ENCODE peak calls at places on chromosome 10, in six cellular contexts. T is heart left ventricle; O is neuronal stem cell; Y is CD8-positive, alpha-beta memory T cell; E is right lobe of liver; J is heart right ventricle. P is an unnamed sample. For H3K4me1, the result is how much of the 10 kb centered on the place peaks cover.

GRCh38 chr10:114658175-114658574 is at the start of gene ABLIM1:
- DNase-seq in T (no peak), O (no peak), Y (no peak), E (no peak), J (no peak), P (no peak)

GRCh38 chr10:132061030-132061429 is 4.7 kb upstream of the JAKMIP3 start:
- DNase-seq in T (peak), O (no peak), Y (no peak), E (no peak), J (no peak), P (no peak)

GRCh38 chr10:127563718-127564553 is 14.8 kb downstream of the NPS start:
- DNase-seq in T (no peak), O (no peak), Y (no peak), E (no peak), J (no peak), P (no peak)

GRCh38 chr10:77524300-77524711 is 113.3 kb downstream of the KCNMA1 start:
- DNase-seq in T (no peak), O (no peak), Y (no peak), E (no peak), J (no peak), P (no peak)

GRCh38 chr10:6009159-6009558 is 31.8 kb upstream of the IL15RA start:
- DNase-seq in T (no peak), O (no peak), Y (no peak), E (no peak), J (no peak), P (no peak)

GRCh38 chr10:52818019-52818418 is 45.4 kb upstream of the MBL2 start:
- DNase-seq in T (no peak), O (peak), Y (no peak), E (no peak), J (no peak), P (peak)

GRCh38 chr10:128086003-128086863 is 40.0 kb downstream of the MKI67 start:
- DNase-seq in T (no peak), O (no peak), Y (no peak), E (no peak), J (no peak), P (no peak)

GRCh38 chr10:123906884-123907652 is 15.5 kb upstream of the CPXM2 start:
- DNase-seq in T (no peak), O (no peak), Y (no peak), E (no peak), J (no peak), P (no peak)

GRCh38 chr10:71597821-71598498 is 121.6 kb downstream of the C10orf105 start:
- DNase-seq in T (no peak), O (no peak), Y (no peak), E (peak), J (peak), P (no peak)

GRCh38 chr10:87612107-87612506 is 47.6 kb upstream of the PAPSS2 start:
- DNase-seq in T (no peak), O (no peak), Y (no peak), E (no peak), J (no peak), P (no peak)

GRCh38 chr10:3740157-3740871 is 44.7 kb downstream of the KLF6 start:
- DNase-seq in T (no peak), O (no peak), Y (no peak), E (no peak), J (no peak), P (no peak)

GRCh38 chr10:3464760-3465405 is 292.3 kb upstream of the PITRM1 start:
- DNase-seq in T (no peak), O (no peak), Y (no peak), E (no peak), J (no peak), P (no peak)

GRCh38 chr10:107971411-107971810 is 806.9 kb upstream of the SORCS1 start:
- DNase-seq in T (no peak), O (no peak), Y (no peak), E (no peak), J (no peak), P (no peak)

DNA sequence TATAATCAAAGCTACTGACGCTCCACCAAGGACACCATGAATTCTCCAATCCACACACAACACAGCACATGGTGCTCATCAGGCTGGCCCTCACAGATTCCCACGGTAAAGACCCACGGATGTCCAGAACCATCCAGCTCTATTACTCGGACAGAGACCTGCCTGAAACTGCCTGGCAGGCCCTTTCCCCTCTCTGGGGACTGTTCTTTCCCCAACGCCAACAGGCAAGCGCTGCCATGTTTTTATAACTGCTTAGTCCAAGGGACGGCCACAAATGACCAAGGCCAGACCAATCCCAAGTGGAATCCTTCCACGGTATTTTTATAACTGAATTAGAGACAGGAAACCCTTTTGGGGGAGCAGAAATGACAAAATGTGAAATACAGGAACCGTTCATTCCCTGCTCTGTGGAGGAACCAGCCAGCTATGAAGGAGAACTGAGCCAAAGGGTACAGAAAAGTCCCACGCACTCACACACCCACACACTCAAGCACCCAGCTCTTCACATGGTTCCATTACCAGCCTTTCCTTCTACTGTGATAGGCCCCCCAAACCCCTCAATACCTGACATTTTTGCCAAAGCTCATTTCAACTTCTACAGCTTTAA is 4.1 kb downstream of the PIP4K2A start:
- DNase-seq in T (no peak), O (no peak), Y (no peak), E (no peak), J (no peak), P (no peak)
- H3K4me3 ChIP-seq in T (no peak), O (no peak), Y (peak), E (no peak), J (no peak), P (no peak)

GRCh38 chr10:13813540-13813939 is 226.8 kb downstream of the PRPF18 start:
- DNase-seq in T (no peak), O (no peak), Y (no peak), E (no peak), J (no peak), P (no peak)

GRCh38 chr10:13820119-13820518 is 233.4 kb downstream of the PRPF18 start:
- DNase-seq in T (no peak), O (no peak), Y (no peak), E (no peak), J (no peak), P (no peak)

GRCh38 chr10:13816195-13816926 is 229.6 kb downstream of the PRPF18 start:
- DNase-seq in T (peak), O (no peak), Y (no peak), E (peak), J (peak), P (no peak)

GRCh38 chr10:13812804-13813203 is 226.0 kb downstream of the PRPF18 start:
- DNase-seq in T (no peak), O (no peak), Y (no peak), E (no peak), J (no peak), P (no peak)

GRCh38 chr10:13815766-13816165 is 229.0 kb downstream of the PRPF18 start:
- DNase-seq in T (no peak), O (no peak), Y (no peak), E (no peak), J (no peak), P (no peak)
- H3K4me1 ChIP-seq in T (under half), O (under half), Y (under half), E (under half), J (under half), P (under half)

DNA sequence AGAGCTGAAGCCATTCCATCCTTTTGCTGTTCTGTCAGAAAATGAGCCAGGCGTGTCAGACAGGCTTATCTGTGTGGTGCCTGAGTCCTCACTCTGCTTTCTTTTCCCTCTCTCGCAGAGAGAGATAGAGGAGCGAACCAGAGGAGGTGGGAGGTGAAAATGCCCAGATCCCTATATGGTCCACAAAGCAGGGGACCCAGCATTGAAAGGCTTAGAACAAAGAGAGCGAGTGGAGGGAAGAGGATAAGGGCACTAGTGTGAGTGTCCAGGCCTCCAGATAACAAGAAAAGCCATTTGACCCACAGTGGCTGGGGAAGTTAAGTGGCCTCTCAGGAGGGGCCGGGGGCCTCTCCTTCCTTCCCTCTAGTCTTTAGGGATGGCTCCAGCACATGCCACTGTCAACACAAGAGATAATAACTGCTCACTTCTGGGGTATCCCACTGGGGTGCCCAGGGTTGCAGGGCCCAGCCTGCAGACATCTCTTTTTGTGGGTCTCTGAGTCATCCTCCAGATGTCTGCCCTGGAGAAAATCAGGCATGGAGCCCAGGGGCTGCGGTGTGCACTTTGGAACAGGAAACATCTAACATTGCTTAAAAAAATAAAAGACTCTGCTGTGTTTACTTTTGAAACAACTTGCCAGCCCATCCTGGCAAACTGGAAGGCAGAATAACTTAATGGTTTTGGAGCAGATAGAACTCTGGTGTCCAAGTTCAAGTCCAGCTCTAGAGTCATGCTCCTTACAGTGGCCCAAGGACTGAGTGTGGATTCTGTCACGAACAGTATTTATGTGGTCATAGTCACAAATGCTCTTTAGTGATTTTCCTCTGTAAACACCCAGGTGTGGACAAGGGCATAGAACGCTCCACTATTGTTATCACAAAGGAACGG is 189.5 kb downstream of the CXCL12 start:
- DNase-seq in T (peak), O (no peak), Y (no peak), E (peak), J (peak), P (no peak)
- H3K4me3 ChIP-seq in T (no peak), O (no peak), Y (no peak), E (no peak), J (no peak), P (no peak)

DNA sequence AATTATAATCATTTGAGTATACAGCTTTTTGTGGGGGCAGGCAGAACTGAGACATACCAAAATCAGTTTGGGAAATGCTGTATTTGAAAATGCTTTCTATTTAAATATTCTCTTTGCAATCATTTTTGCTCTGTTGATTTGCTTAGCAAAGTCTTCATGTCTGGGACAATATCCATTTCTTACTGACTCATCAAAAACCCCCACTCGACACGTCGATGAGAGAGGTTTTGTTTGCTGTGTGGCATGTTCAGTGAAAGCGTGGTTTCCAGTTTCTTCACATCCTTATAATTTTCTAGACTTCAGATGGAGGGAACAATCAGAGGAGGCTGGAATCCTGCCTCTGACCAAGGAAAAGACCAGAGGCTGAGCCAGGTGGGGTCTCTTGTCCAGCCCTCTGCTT is 28.9 kb downstream of the HTRA1 start:
- DNase-seq in T (no peak), O (no peak), Y (no peak), E (no peak), J (no peak), P (no peak)
- H3K4me1 ChIP-seq in T (half or more), O (under half), Y (under half), E (under half), J (under half), P (under half)

GRCh38 chr10:100715101-100715444 is 30.3 kb upstream of the PAX2 start:
- DNase-seq in T (no peak), O (no peak), Y (no peak), E (no peak), J (no peak), P (no peak)

GRCh38 chr10:100715445-100716385 is 29.7 kb upstream of the PAX2 start:
- DNase-seq in T (no peak), O (no peak), Y (no peak), E (no peak), J (no peak), P (no peak)

GRCh38 chr10:100714566-100714950 is 30.8 kb upstream of the PAX2 start:
- DNase-seq in T (no peak), O (no peak), Y (no peak), E (no peak), J (no peak), P (no peak)

GRCh38 chr10:100713049-100713858 is 32.1 kb upstream of the PAX2 start:
- DNase-seq in T (no peak), O (no peak), Y (no peak), E (no peak), J (no peak), P (no peak)

DNA sequence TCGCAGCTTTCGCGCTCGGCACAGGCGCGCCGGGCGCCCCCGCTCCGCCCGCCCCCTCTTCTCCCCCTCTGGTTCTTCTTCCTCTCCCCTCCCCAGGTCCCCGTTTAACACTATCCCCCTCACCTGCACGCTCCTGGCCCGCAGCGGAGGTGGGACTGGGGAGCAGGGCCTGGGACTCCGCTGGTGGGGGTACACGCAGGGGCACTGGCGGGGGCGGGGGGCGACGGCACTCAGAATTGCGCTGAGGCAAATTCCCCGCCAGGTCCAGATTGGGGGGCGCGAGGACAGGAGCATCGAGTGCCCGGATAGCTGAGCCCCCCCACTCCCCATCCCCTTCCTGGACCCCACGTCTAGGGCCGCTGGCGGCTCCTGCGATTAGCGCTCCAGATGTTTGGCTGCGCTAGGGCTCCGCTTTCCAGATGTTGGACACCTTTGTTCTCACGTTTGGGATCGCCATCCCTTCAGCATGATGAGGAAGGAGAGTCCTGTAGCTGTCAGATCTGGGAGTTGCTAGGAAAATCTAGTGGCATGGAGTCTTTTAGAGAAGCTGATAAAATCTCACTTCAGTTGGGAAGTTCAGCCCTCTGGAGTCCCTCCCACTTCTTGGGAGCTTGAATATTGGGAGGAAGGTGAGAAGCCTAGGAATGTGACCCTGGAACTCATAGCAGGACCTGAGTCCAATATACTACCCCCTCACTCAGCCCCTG is 31.4 kb upstream of the PAX2 start:
- DNase-seq in T (no peak), O (no peak), Y (no peak), E (no peak), J (no peak), P (no peak)
- H3K4me3 ChIP-seq in T (no peak), O (no peak), Y (no peak), E (no peak), J (peak), P (no peak)

GRCh38 chr10:12702215-12702614 is 299.3 kb downstream of the CCDC3 start:
- DNase-seq in T (no peak), O (no peak), Y (no peak), E (no peak), J (no peak), P (no peak)
- H3K4me1 ChIP-seq in T (under half), O (under half), Y (under half), E (under half), J (under half), P (under half)

GRCh38 chr10:75408512-75408881 is 6.9 kb upstream of the ZNF503 start:
- DNase-seq in T (no peak), O (no peak), Y (no peak), E (no peak), J (peak), P (no peak)
- H3K4me3 ChIP-seq in T (peak), O (peak), Y (no peak), E (peak), J (peak), P (peak)

GRCh38 chr10:110860576-110861241 is 11.0 kb upstream of the PDCD4 start:
- DNase-seq in T (no peak), O (no peak), Y (peak), E (no peak), J (no peak), P (no peak)

GRCh38 chr10:110859206-110859946 is 12.4 kb upstream of the PDCD4 start:
- DNase-seq in T (no peak), O (no peak), Y (no peak), E (no peak), J (no peak), P (no peak)

GRCh38 chr10:110857265-110858158 is 14.2 kb upstream of the PDCD4 start:
- DNase-seq in T (no peak), O (no peak), Y (no peak), E (no peak), J (no peak), P (no peak)

GRCh38 chr10:110859947-110860376 is 11.8 kb upstream of the PDCD4 start:
- DNase-seq in T (no peak), O (no peak), Y (no peak), E (no peak), J (no peak), P (no peak)

DNA sequence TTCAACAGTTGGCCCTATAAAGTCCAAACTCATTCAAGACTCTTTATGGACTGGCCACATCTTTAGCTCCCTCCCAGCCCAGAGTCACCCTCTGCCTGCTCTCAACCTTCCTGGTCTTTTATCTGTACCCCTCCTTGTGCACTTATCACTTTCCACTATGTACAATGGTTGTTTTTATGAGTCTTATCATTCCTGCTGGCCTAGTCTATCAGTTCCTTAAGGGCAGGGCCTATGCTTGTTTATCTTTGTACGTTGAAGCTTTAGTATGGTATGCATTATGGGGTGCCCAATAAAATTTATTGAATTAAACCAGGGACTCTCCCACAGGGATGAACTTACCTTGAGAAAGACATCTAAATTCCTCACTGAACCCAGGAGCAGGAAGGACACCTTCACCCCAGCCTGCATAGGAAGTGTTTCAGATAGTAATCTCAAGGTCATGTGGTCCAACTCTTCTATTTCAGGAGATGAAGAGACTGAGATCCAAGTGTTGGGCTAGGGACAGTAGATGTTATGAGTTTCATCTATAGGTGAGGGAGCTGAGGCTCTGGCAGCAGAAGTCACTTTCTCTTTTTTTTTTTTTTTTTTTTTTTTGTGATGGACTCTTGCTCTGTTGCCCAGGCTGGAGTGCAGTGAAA is 13.3 kb upstream of the PDCD4 start:
- DNase-seq in T (no peak), O (no peak), Y (no peak), E (no peak), J (no peak), P (no peak)
- H3K4me1 ChIP-seq in T (under half), O (under half), Y (half or more), E (under half), J (under half), P (under half)

DNA sequence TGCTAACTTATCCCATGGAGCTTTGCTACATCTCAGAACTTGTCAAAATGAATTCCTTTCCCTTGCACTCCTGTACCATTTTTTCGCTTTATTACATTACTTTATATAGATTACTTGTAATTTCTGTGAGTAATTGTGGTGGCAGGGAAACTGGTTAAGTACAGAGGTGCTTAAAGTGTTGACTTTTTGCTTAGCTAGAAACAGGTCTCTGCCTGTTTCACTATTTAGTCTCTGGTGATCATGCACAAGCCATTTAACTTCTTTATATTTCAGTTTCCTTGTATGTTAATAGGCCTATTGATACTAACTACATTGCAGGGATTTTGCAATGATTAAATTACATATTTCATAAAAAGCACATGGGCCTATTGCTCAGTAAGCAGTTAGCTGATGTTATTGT is 233.8 kb downstream of the PRKG1 start:
- DNase-seq in T (no peak), O (no peak), Y (no peak), E (no peak), J (no peak), P (no peak)
- H3K4me3 ChIP-seq in T (no peak), O (no peak), Y (no peak), E (no peak), J (no peak), P (no peak)

GRCh38 chr10:112448903-112449302 is 1.9 kb downstream of the VTI1A start:
- DNase-seq in T (no peak), O (no peak), Y (no peak), E (no peak), J (no peak), P (no peak)
- H3K4me1 ChIP-seq in T (under half), O (under half), Y (under half), E (under half), J (under half), P (under half)

P was measured in HAP-1.